ENCODE peak calls at places on chromosomes 13 and 19, in five cellular contexts. One of them, this sample, is unnamed.

GRCh38 chr19:36245210-36246005 is 30.5 kb downstream of the ZNF146 start:
- DNase-seq in HCT116: no peak
- DNase-seq in H1: peak
- DNase-seq in GM12878: no peak
- DNase-seq in K562: no peak
- DNase-seq in this sample: peak

GRCh38 chr13:34208326-34208725 is 390.4 kb downstream of the RFC3 start:
- DNase-seq in HCT116: no peak
- DNase-seq in K562: no peak
- DNase-seq in GM12878: no peak
- DNase-seq in H1: no peak
- DNase-seq in this sample: no peak

GRCh38 chr19:16779539-16780163 is 49.5 kb upstream of the SIN3B start:
- DNase-seq in K562: no peak
- DNase-seq in HCT116: no peak
- DNase-seq in H1: no peak
- DNase-seq in GM12878: no peak
- DNase-seq in this sample: no peak

GRCh38 chr19:42152285-42152684 is 20.0 kb upstream of the POU2F2 start:
- DNase-seq in H1: no peak
- DNase-seq in K562: no peak
- DNase-seq in HCT116: no peak
- DNase-seq in GM12878: no peak
- DNase-seq in this sample: no peak

GRCh38 chr13:40058757-40059236 is 403.3 kb downstream of the COG6 start:
- DNase-seq in K562: no peak
- DNase-seq in H1: no peak
- DNase-seq in HCT116: no peak
- DNase-seq in GM12878: peak
- DNase-seq in this sample: no peak

GRCh38 chr19:5013761-5014160 is 44.8 kb downstream of the KDM4B start:
- DNase-seq in K562: no peak
- DNase-seq in GM12878: no peak
- DNase-seq in H1: no peak
- DNase-seq in HCT116: no peak
- DNase-seq in this sample: no peak

GRCh38 chr13:104057851-104058250 is 991.6 kb upstream of the SLC10A2 start:
- DNase-seq in GM12878: no peak
- DNase-seq in HCT116: no peak
- DNase-seq in H1: no peak
- DNase-seq in K562: no peak
- DNase-seq in this sample: no peak

GRCh38 chr19:51607920-51608562 is 22.2 kb downstream of the SIGLEC5 start:
- DNase-seq in GM12878: no peak
- DNase-seq in HCT116: peak
- DNase-seq in H1: peak
- DNase-seq in K562: peak
- DNase-seq in this sample: peak

GRCh38 chr19:19137556-19138109 is 645 bp downstream of the TMEM161A start:
- DNase-seq in K562: peak
- DNase-seq in HCT116: no peak
- DNase-seq in H1: no peak
- DNase-seq in GM12878: no peak
- DNase-seq in this sample: no peak

GRCh38 chr13:49450105-49450819 is 6.2 kb downstream of the SETDB2 start:
- DNase-seq in H1: no peak
- DNase-seq in K562: no peak
- DNase-seq in HCT116: no peak
- DNase-seq in GM12878: no peak
- DNase-seq in this sample: no peak

GRCh38 chr19:1066748-1067340 is at the start of gene ARHGAP45:
- DNase-seq in HCT116: no peak
- DNase-seq in H1: peak
- DNase-seq in K562: peak
- DNase-seq in GM12878: no peak
- DNase-seq in this sample: no peak

GRCh38 chr13:75324413-75324940 is 157.5 kb downstream of the TBC1D4 start:
- DNase-seq in GM12878: no peak
- DNase-seq in K562: no peak
- DNase-seq in H1: no peak
- DNase-seq in HCT116: no peak
- DNase-seq in this sample: no peak

GRCh38 chr13:114151565-114152284 is 19.3 kb upstream of the RASA3 start:
- DNase-seq in GM12878: no peak
- DNase-seq in K562: no peak
- DNase-seq in H1: no peak
- DNase-seq in HCT116: peak
- DNase-seq in this sample: no peak

GRCh38 chr19:4717191-4717965 is 6.3 kb downstream of the DPP9 start:
- DNase-seq in GM12878: no peak
- DNase-seq in HCT116: no peak
- DNase-seq in H1: no peak
- DNase-seq in K562: no peak
- DNase-seq in this sample: no peak

GRCh38 chr13:49409008-49409407 is 34.9 kb downstream of the CAB39L start:
- DNase-seq in HCT116: no peak
- DNase-seq in GM12878: no peak
- DNase-seq in H1: no peak
- DNase-seq in K562: no peak
- DNase-seq in this sample: no peak

GRCh38 chr13:72959643-72960042 is 99.2 kb upstream of the KLF5 start:
- DNase-seq in H1: no peak
- DNase-seq in GM12878: no peak
- DNase-seq in HCT116: no peak
- DNase-seq in K562: no peak
- DNase-seq in this sample: no peak

GRCh38 chr13:110422913-110423688 is 116.0 kb downstream of the COL4A2 start:
- DNase-seq in H1: no peak
- DNase-seq in GM12878: no peak
- DNase-seq in K562: no peak
- DNase-seq in HCT116: no peak
- DNase-seq in this sample: no peak

GRCh38 chr19:17309962-17310461 is 649 bp downstream of the DDA1 start:
- DNase-seq in K562: no peak
- DNase-seq in H1: no peak
- DNase-seq in GM12878: no peak
- DNase-seq in HCT116: no peak
- DNase-seq in this sample: no peak

GRCh38 chr13:41200126-41200525 is 5.8 kb upstream of the KBTBD7 start:
- DNase-seq in GM12878: no peak
- DNase-seq in H1: no peak
- DNase-seq in HCT116: no peak
- DNase-seq in K562: no peak
- DNase-seq in this sample: no peak

GRCh38 chr13:42849200-42849599 is 67.8 kb downstream of the FAM216B start:
- DNase-seq in H1: no peak
- DNase-seq in GM12878: no peak
- DNase-seq in HCT116: no peak
- DNase-seq in K562: no peak
- DNase-seq in this sample: no peak

GRCh38 chr19:5130371-5131030 is 161.6 kb downstream of the KDM4B start:
- DNase-seq in H1: no peak
- DNase-seq in K562: no peak
- DNase-seq in GM12878: peak
- DNase-seq in HCT116: no peak
- DNase-seq in this sample: no peak

GRCh38 chr19:16521715-16522289 is 20.4 kb downstream of the CHERP start:
- DNase-seq in HCT116: no peak
- DNase-seq in H1: no peak
- DNase-seq in K562: peak
- DNase-seq in GM12878: no peak
- DNase-seq in this sample: no peak

GRCh38 chr13:79631260-79631659 is 150.3 kb downstream of the NDFIP2 start:
- DNase-seq in H1: no peak
- DNase-seq in GM12878: no peak
- DNase-seq in K562: no peak
- DNase-seq in HCT116: peak
- DNase-seq in this sample: no peak

GRCh38 chr13:28117689-28118377 is 17.5 kb upstream of the FLT3 start:
- DNase-seq in GM12878: no peak
- DNase-seq in HCT116: no peak
- DNase-seq in K562: no peak
- DNase-seq in H1: no peak
- DNase-seq in this sample: no peak

GRCh38 chr19:18204394-18205179 is 745 bp upstream of the RAB3A start:
- DNase-seq in H1: peak
- DNase-seq in K562: no peak
- DNase-seq in HCT116: no peak
- DNase-seq in GM12878: no peak
- DNase-seq in this sample: peak

GRCh38 chr19:51687791-51688664 is 5.1 kb upstream of the SPACA6 start:
- DNase-seq in K562: peak
- DNase-seq in HCT116: no peak
- DNase-seq in GM12878: no peak
- DNase-seq in H1: peak
- DNase-seq in this sample: no peak

GRCh38 chr19:14363203-14364097 is 17.8 kb upstream of the ADGRE5 start:
- DNase-seq in GM12878: no peak
- DNase-seq in HCT116: peak
- DNase-seq in H1: peak
- DNase-seq in K562: peak
- DNase-seq in this sample: peak

GRCh38 chr19:32037998-32038732 is 307.2 kb upstream of the ZNF507 start:
- DNase-seq in H1: no peak
- DNase-seq in K562: no peak
- DNase-seq in HCT116: no peak
- DNase-seq in GM12878: no peak
- DNase-seq in this sample: no peak

DNA sequence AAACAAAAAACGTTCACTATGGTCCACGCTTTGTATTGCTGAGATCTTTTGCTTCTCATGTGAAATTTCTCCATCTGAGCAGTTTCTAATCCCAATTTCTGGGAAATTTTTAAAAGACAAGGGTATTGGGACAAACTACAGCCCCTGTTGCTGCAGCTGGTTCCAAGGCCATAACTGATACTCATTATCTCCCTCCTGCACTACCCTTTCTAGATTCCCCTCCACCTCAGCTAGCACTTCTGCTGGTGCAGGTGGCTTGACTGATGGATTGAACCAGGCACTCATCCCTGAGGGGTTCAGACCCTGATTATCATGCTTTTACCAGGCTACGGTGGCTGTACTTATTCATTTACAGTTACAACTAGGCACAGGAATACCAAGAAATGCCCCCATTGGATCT is 4.1 kb upstream of the RNF6 start:
- DNase-seq in HCT116: no peak
- DNase-seq in K562: no peak
- DNase-seq in GM12878: no peak
- DNase-seq in H1: no peak
- DNase-seq in this sample: no peak
- H3K9ac ChIP-seq in HCT116: no peak
- H3K9ac ChIP-seq in K562: no peak
- H3K9ac ChIP-seq in GM12878: no peak
- H3K9ac ChIP-seq in H1: no peak
- H3K9ac ChIP-seq in this sample: no peak

GRCh38 chr19:12786149-12786870 is 5.0 kb upstream of the JUNB start:
- DNase-seq in GM12878: no peak
- DNase-seq in K562: no peak
- DNase-seq in H1: no peak
- DNase-seq in HCT116: no peak
- DNase-seq in this sample: no peak
- TF ChIP-seq ZNF274 in GM12878: no peak
- TF ChIP-seq ZNF274 in K562: no peak
- TF ChIP-seq ZNF274 in H1: no peak
- TF ChIP-seq ZNF274 in HCT116: no peak
- TF ChIP-seq ZNF274 in this sample: no peak

GRCh38 chr13:101262306-101262705 is 154.0 kb downstream of the NALCN start:
- DNase-seq in HCT116: no peak
- DNase-seq in H1: no peak
- DNase-seq in GM12878: no peak
- DNase-seq in K562: no peak
- DNase-seq in this sample: no peak

GRCh38 chr13:101258509-101258908 is 157.8 kb downstream of the NALCN start:
- DNase-seq in H1: no peak
- DNase-seq in HCT116: no peak
- DNase-seq in K562: no peak
- DNase-seq in GM12878: no peak
- DNase-seq in this sample: no peak

DNA sequence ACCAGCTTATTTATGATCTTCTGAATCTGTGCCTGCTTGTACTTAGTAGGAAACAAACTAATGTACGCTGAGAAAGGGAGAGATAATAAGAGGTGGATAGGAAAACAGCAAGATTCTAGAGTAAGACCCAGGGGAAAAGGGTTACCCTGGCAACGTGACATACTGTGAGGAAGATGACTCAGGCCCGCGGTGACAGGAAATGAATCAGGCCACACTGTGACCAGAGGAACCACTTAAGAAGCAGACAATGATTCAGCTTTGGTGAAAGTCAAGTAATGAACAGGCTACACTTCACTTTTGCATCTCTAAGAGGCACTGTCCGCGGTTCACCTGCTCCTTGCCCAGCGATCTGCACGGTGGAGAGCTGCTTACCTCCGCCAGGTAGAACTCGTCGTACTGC is 158.2 kb downstream of the NALCN start:
- DNase-seq in HCT116: peak
- DNase-seq in H1: no peak
- DNase-seq in K562: no peak
- DNase-seq in GM12878: peak
- DNase-seq in this sample: peak
- H3K9ac ChIP-seq in HCT116: peak
- H3K9ac ChIP-seq in H1: no peak
- H3K9ac ChIP-seq in K562: no peak
- H3K9ac ChIP-seq in GM12878: no peak
- H3K9ac ChIP-seq in this sample: no peak

GRCh38 chr13:112968380-112968909 is 569 bp upstream of the MCF2L start:
- DNase-seq in GM12878: no peak
- DNase-seq in H1: no peak
- DNase-seq in HCT116: no peak
- DNase-seq in K562: no peak
- DNase-seq in this sample: no peak
- TF ChIP-seq ZNF274 in GM12878: no peak
- TF ChIP-seq ZNF274 in H1: no peak
- TF ChIP-seq ZNF274 in HCT116: no peak
- TF ChIP-seq ZNF274 in K562: no peak
- TF ChIP-seq ZNF274 in this sample: no peak

This sample was measured in NT2/D1.